ENCODE peak calls at places on chromosomes 13 and 19, in six cellular contexts. J, D, V, O, A and W are unnamed samples.

GRCh38 chr13:78732445-78733017 is 73.6 kb upstream of the OBI1 start:
- DNase-seq in J (no peak), D (no peak), V (no peak), O (no peak), A (no peak), W (no peak)

GRCh38 chr13:23469901-23470525 is 36.5 kb upstream of the SACS start:
- DNase-seq in J (no peak), D (peak), V (no peak), O (peak), A (no peak), W (no peak)

GRCh38 chr13:73967397-73968165 is 166.6 kb downstream of the KLF12 start:
- DNase-seq in J (no peak), D (no peak), V (no peak), O (no peak), A (no peak), W (no peak)

GRCh38 chr13:95710313-95710712 is 33.4 kb downstream of the DNAJC3 start:
- DNase-seq in J (no peak), D (no peak), V (no peak), O (peak), A (no peak), W (no peak)

GRCh38 chr13:105928901-105929300 is 606.6 kb downstream of the EFNB2 start:
- DNase-seq in J (no peak), D (no peak), V (no peak), O (no peak), A (no peak), W (no peak)

GRCh38 chr19:18514800-18515682 is 6.8 kb downstream of the ELL start:
- DNase-seq in J (no peak), D (peak), V (peak), O (peak), A (peak), W (no peak)

GRCh38 chr13:76527041-76527440 is 359.2 kb downstream of the KCTD12 start:
- DNase-seq in J (no peak), D (no peak), V (no peak), O (no peak), A (no peak), W (no peak)

GRCh38 chr13:50518791-50519201 is 324.7 kb downstream of the DLEU7 start:
- DNase-seq in J (no peak), D (no peak), V (no peak), O (no peak), A (no peak), W (no peak)

GRCh38 chr13:65881561-65882155 is 1348.5 kb downstream of the PCDH9 start:
- DNase-seq in J (no peak), D (no peak), V (no peak), O (no peak), A (no peak), W (no peak)

GRCh38 chr19:58059003-58059671 is at the start of gene ZNF135:
- DNase-seq in J (no peak), D (peak), V (peak), O (peak), A (peak), W (no peak)

GRCh38 chr13:105278797-105279425 is 1256.6 kb downstream of the EFNB2 start:
- DNase-seq in J (no peak), D (peak), V (no peak), O (no peak), A (no peak), W (no peak)

GRCh38 chr19:1768248-1768647 is 14.9 kb downstream of the ONECUT3 start:
- DNase-seq in J (no peak), D (no peak), V (no peak), O (peak), A (no peak), W (no peak)

GRCh38 chr19:28737021-28737525 is 475.9 kb downstream of the UQCRFS1 start:
- DNase-seq in J (no peak), D (peak), V (peak), O (peak), A (no peak), W (peak)

GRCh38 chr19:16141043-16141442 is 2.4 kb upstream of the HSH2D start:
- DNase-seq in J (no peak), D (no peak), V (peak), O (no peak), A (no peak), W (no peak)

GRCh38 chr13:99382428-99383133 is 75.4 kb upstream of the GPR183 start:
- DNase-seq in J (peak), D (no peak), V (no peak), O (no peak), A (no peak), W (no peak)